ENCODE peak calls at places on chromosomes 6 and 20, in five cellular contexts. H is left ventricle myocardium superior, G is NCI-H2107, Q is C1 segment of cervical spinal cord, Z is D341Med. P is an unnamed sample.

GRCh38 chr6:161523367-161523766 is 249.5 kb upstream of the AGPAT4 start:
- DNase-seq in Z (no peak), Q (no peak), G (no peak), H (no peak), P (no peak)

GRCh38 chr6:128519132-128519930 is 1.1 kb downstream of the PTPRK start:
- DNase-seq in G (peak; percentile 23), H (peak; percentile 61), Z (peak; percentile 43), Q (peak; percentile 80), P (no peak)

GRCh38 chr6:43052842-43053544 is 658 bp downstream of the CUL7 start:
- DNase-seq in G (no peak), Q (no peak), Z (peak; percentile 66), H (peak; percentile 35), P (no peak)

GRCh38 chr6:21634582-21634981 is 41.0 kb downstream of the SOX4 start:
- DNase-seq in G (no peak), H (no peak), Z (no peak), Q (no peak), P (peak; percentile 48)

GRCh38 chr20:35145141-35145564 is 2.0 kb downstream of the EDEM2 start:
- DNase-seq in Z (peak; percentile 64), H (no peak), Q (no peak), G (no peak), P (peak; percentile 76)

GRCh38 chr6:34130870-34131269 is 15.0 kb downstream of the GRM4 start:
- DNase-seq in H (no peak), G (no peak), Z (no peak), Q (no peak), P (no peak)

GRCh38 chr20:43590392-43591303 is at the start of gene IFT52:
- DNase-seq in G (peak; percentile 63), H (peak; percentile 96), Q (peak; percentile 93), Z (peak; percentile 96), P (peak; percentile 90)

GRCh38 chr6:104396077-104396476 is 463.6 kb downstream of the HACE1 start:
- DNase-seq in H (no peak), G (no peak), Z (no peak), Q (no peak), P (no peak)

GRCh38 chr20:37095609-37096414 is at the start of gene RBL1:
- DNase-seq in Q (peak; percentile 90), H (peak; percentile 88), Z (peak; percentile 92), G (peak; percentile 44), P (peak; percentile 71)

GRCh38 chr6:157980288-157981131 is 1.2 kb upstream of the SYNJ2 start:
- DNase-seq in H (peak; percentile 48), Z (no peak), G (no peak), Q (no peak), P (no peak)

GRCh38 chr6:24274441-24275083 is 83.3 kb downstream of the DCDC2 start:
- DNase-seq in G (no peak), H (no peak), Q (no peak), Z (no peak), P (no peak)

GRCh38 chr6:158481612-158482473 is 78.0 kb upstream of the TMEM181 start:
- DNase-seq in H (no peak), G (no peak), Q (no peak), Z (no peak), P (no peak)

GRCh38 chr6:107115695-107116327 is 496 bp upstream of the BEND3 start:
- DNase-seq in Q (peak; percentile 19), Z (peak; percentile 83), G (no peak), H (peak; percentile 44), P (no peak)

GRCh38 chr6:169559001-169559441 is 142.8 kb downstream of the WDR27 start:
- DNase-seq in Q (no peak), G (no peak), H (no peak), Z (no peak), P (no peak)

GRCh38 chr6:14001329-14002012 is 76.7 kb downstream of the RNF182 start:
- DNase-seq in Q (no peak), G (no peak), H (no peak), Z (no peak), P (no peak)

GRCh38 chr20:6074145-6074561 is 20.3 kb upstream of the LRRN4 start:
- DNase-seq in Z (no peak), G (no peak), Q (no peak), H (no peak), P (no peak)

GRCh38 chr6:133046576-133046975 is 194.6 kb upstream of the EYA4 start:
- DNase-seq in Z (no peak), Q (no peak), G (no peak), H (no peak), P (no peak)

GRCh38 chr6:35764238-35764896 is 12.0 kb upstream of the CLPSL2 start:
- DNase-seq in G (no peak), H (no peak), Q (no peak), Z (no peak), P (no peak)

GRCh38 chr6:126181173-126181741 is 158.7 kb upstream of the CENPW start:
- DNase-seq in G (no peak), H (no peak), Q (no peak), Z (no peak), P (no peak)

GRCh38 chr6:49327005-49327404 is 136.0 kb downstream of the MMUT start:
- DNase-seq in H (no peak), Q (no peak), Z (no peak), G (no peak), P (no peak)

GRCh38 chr6:11450061-11450460 is 87.5 kb upstream of the TMEM170B start:
- DNase-seq in H (no peak), Q (no peak), G (no peak), Z (no peak), P (no peak)

GRCh38 chr6:4102687-4103244 is 23.8 kb upstream of the FAM217A start:
- DNase-seq in Z (peak; percentile 89), H (no peak), G (no peak), Q (no peak), P (no peak)

GRCh38 chr6:91438570-91438969 is 851.7 kb upstream of the MAP3K7 start:
- DNase-seq in Q (no peak), G (no peak), H (no peak), Z (no peak), P (no peak)

GRCh38 chr6:159758031-159759001 is 3.5 kb upstream of the ACAT2 start:
- DNase-seq in H (no peak), Q (no peak), Z (no peak), G (no peak), P (no peak)

GRCh38 chr20:36147707-36148106 is 6.8 kb upstream of the EPB41L1 start:
- DNase-seq in H (no peak), Q (no peak), G (no peak), Z (no peak), P (no peak)

GRCh38 chr6:138580040-138580439 is 80.7 kb upstream of the NHSL1 start:
- DNase-seq in H (no peak), Q (no peak), G (no peak), Z (no peak), P (no peak)

GRCh38 chr20:57835462-57836455 is 125.9 kb upstream of the PMEPA1 start:
- DNase-seq in G (no peak), H (no peak), Z (no peak), Q (no peak), P (no peak)

GRCh38 chr6:129662406-129662766 is 47.6 kb downstream of the ARHGAP18 start:
- DNase-seq in H (no peak), G (no peak), Q (no peak), Z (no peak), P (no peak)